ENCODE peak calls at places on chromosomes 4 and X, in ten cellular contexts. One of them, this sample, is unnamed.

GRCh38 chr4:175951794-175952193 is 113.8 kb upstream of the WDR17 start:
- DNase-seq in GM12878: no peak
- DNase-seq in HCT116: no peak
- DNase-seq in breast epithelium: no peak
- DNase-seq in suprapubic skin: no peak
- DNase-seq in A549: peak; percentile 37
- DNase-seq in stomach: peak; percentile 55
- DNase-seq in right lobe of liver: no peak
- DNase-seq in endothelial cell of umbilical vein: no peak
- DNase-seq in IMR-90: peak; percentile 1
- DNase-seq in this sample: no peak

GRCh38 chr4:2923141-2923551 is 40.1 kb downstream of the NOP14 start:
- DNase-seq in stomach: peak; percentile 25
- DNase-seq in GM12878: no peak
- DNase-seq in breast epithelium: no peak
- DNase-seq in HCT116: no peak
- DNase-seq in endothelial cell of umbilical vein: no peak
- DNase-seq in suprapubic skin: peak; percentile 30
- DNase-seq in IMR-90: peak; percentile 55
- DNase-seq in A549: no peak
- DNase-seq in right lobe of liver: no peak
- DNase-seq in this sample: no peak

GRCh38 chr4:69951602-69952001 is 13.9 kb downstream of the CSN2 start:
- DNase-seq in GM12878: no peak
- DNase-seq in stomach: no peak
- DNase-seq in A549: no peak
- DNase-seq in endothelial cell of umbilical vein: no peak
- DNase-seq in IMR-90: no peak
- DNase-seq in right lobe of liver: no peak
- DNase-seq in suprapubic skin: no peak
- DNase-seq in HCT116: no peak
- DNase-seq in breast epithelium: no peak
- DNase-seq in this sample: no peak

GRCh38 chr4:41366911-41367517 is 110.3 kb downstream of the UCHL1 start:
- DNase-seq in right lobe of liver: no peak
- DNase-seq in GM12878: no peak
- DNase-seq in IMR-90: no peak
- DNase-seq in HCT116: no peak
- DNase-seq in A549: no peak
- DNase-seq in stomach: no peak
- DNase-seq in endothelial cell of umbilical vein: no peak
- DNase-seq in suprapubic skin: no peak
- DNase-seq in breast epithelium: no peak
- DNase-seq in this sample: no peak

GRCh38 chrX:25523574-25523973 is 507.8 kb upstream of the ARX start:
- DNase-seq in A549: peak; percentile 54
- DNase-seq in suprapubic skin: no peak
- DNase-seq in stomach: no peak
- DNase-seq in endothelial cell of umbilical vein: peak; percentile 82
- DNase-seq in HCT116: peak; percentile 6
- DNase-seq in GM12878: no peak
- DNase-seq in IMR-90: peak; percentile 36
- DNase-seq in breast epithelium: no peak
- DNase-seq in right lobe of liver: no peak
- DNase-seq in this sample: peak; percentile 2

GRCh38 chr4:154807042-154807630 is 26.1 kb downstream of the RBM46 start:
- DNase-seq in endothelial cell of umbilical vein: peak; percentile 61
- DNase-seq in stomach: no peak
- DNase-seq in HCT116: peak; percentile 34
- DNase-seq in A549: peak; percentile 33
- DNase-seq in suprapubic skin: no peak
- DNase-seq in right lobe of liver: no peak
- DNase-seq in breast epithelium: no peak
- DNase-seq in GM12878: peak; percentile 2
- DNase-seq in IMR-90: peak; percentile 54
- DNase-seq in this sample: no peak

GRCh38 chr4:82989567-82990429 is 20.8 kb downstream of the LIN54 start:
- DNase-seq in IMR-90: peak; percentile 31
- DNase-seq in breast epithelium: no peak
- DNase-seq in A549: no peak
- DNase-seq in right lobe of liver: no peak
- DNase-seq in suprapubic skin: no peak
- DNase-seq in stomach: no peak
- DNase-seq in HCT116: no peak
- DNase-seq in GM12878: peak; percentile 41
- DNase-seq in endothelial cell of umbilical vein: peak; percentile 9
- DNase-seq in this sample: no peak

GRCh38 chrX:113512700-113513395 is 672.2 kb upstream of the AMOT start:
- DNase-seq in GM12878: no peak
- DNase-seq in breast epithelium: no peak
- DNase-seq in stomach: no peak
- DNase-seq in A549: peak; percentile 1
- DNase-seq in HCT116: peak; percentile 34
- DNase-seq in endothelial cell of umbilical vein: peak; percentile 66
- DNase-seq in right lobe of liver: no peak
- DNase-seq in IMR-90: peak; percentile 37
- DNase-seq in suprapubic skin: no peak
- DNase-seq in this sample: no peak

GRCh38 chrX:53356186-53356585 is 66.3 kb downstream of the SMC1A start:
- DNase-seq in endothelial cell of umbilical vein: no peak
- DNase-seq in HCT116: no peak
- DNase-seq in stomach: no peak
- DNase-seq in right lobe of liver: no peak
- DNase-seq in breast epithelium: no peak
- DNase-seq in IMR-90: no peak
- DNase-seq in GM12878: no peak
- DNase-seq in suprapubic skin: no peak
- DNase-seq in A549: peak; percentile 21
- DNase-seq in this sample: no peak

GRCh38 chrX:24149346-24150050 is at the start of gene ZFX:
- DNase-seq in breast epithelium: peak; percentile 62
- DNase-seq in A549: peak; percentile 74
- DNase-seq in stomach: peak; percentile 77
- DNase-seq in IMR-90: peak; percentile 63
- DNase-seq in GM12878: no peak
- DNase-seq in HCT116: no peak
- DNase-seq in endothelial cell of umbilical vein: peak; percentile 23
- DNase-seq in suprapubic skin: peak; percentile 85
- DNase-seq in right lobe of liver: peak; percentile 69
- DNase-seq in this sample: peak; percentile 61

DNA sequence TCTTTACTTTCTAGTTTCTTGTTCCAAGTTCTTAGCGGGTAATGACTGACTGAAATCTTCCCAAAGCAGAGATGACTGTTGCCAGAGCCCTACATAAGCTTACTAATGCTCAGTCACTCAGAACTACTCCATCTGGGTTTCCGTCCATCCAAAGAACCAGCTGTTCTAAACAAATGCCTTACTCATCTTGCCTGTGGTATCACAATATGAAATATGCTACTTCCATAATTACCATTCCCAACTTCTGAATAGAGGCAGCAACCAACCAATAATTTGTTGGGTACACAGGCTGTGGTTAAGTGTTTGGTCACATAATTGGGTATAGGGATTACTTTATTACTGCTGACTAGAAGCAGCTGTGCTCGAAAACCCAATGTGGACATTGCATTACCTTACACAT is 930.2 kb upstream of the DIAPH2 start:
- DNase-seq in suprapubic skin: no peak
- DNase-seq in endothelial cell of umbilical vein: no peak
- DNase-seq in HCT116: no peak
- DNase-seq in stomach: no peak
- DNase-seq in breast epithelium: no peak
- DNase-seq in A549: no peak
- DNase-seq in GM12878: no peak
- DNase-seq in right lobe of liver: no peak
- DNase-seq in IMR-90: no peak
- DNase-seq in this sample: no peak
- H3K27ac ChIP-seq in suprapubic skin: no peak overlapping the region
- H3K27ac ChIP-seq in endothelial cell of umbilical vein: no peak overlapping the region
- H3K27ac ChIP-seq in HCT116: no peak overlapping the region
- H3K27ac ChIP-seq in stomach: no peak overlapping the region
- H3K27ac ChIP-seq in breast epithelium: no peak overlapping the region
- H3K27ac ChIP-seq in A549: no peak overlapping the region
- H3K27ac ChIP-seq in GM12878: no peak overlapping the region
- H3K27ac ChIP-seq in right lobe of liver: no peak overlapping the region
- H3K27ac ChIP-seq in IMR-90: no peak overlapping the region
- H3K27ac ChIP-seq in this sample: no peak overlapping the region

DNA sequence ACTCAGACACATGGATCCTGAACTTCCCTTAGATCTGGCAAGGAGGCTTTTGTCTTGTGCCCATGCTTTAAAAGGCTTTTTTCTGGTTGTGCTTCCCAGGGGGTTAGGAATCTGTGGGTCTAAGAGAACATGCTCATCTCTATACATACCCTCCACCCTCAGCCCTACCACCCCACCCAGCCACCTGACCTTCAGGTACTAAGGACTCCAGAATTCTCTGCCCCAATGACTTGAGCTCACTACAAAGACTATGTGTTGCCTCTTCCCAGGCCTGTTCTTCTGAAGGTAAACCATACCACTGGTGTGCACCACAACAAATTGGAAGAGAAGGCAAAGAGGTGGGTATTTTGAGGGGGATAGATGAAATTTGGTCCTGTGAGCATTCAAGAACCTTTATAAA is 167.3 kb upstream of the ETNPPL start:
- DNase-seq in GM12878: no peak
- DNase-seq in A549: no peak
- DNase-seq in right lobe of liver: no peak
- DNase-seq in IMR-90: no peak
- DNase-seq in HCT116: no peak
- DNase-seq in breast epithelium: no peak
- DNase-seq in stomach: no peak
- DNase-seq in suprapubic skin: no peak
- DNase-seq in endothelial cell of umbilical vein: no peak
- DNase-seq in this sample: no peak
- H3K4me3 ChIP-seq in GM12878: no peak overlapping the region
- H3K4me3 ChIP-seq in A549: no peak overlapping the region
- H3K4me3 ChIP-seq in right lobe of liver: no peak overlapping the region
- H3K4me3 ChIP-seq in IMR-90: no peak overlapping the region
- H3K4me3 ChIP-seq in HCT116: no peak overlapping the region
- H3K4me3 ChIP-seq in breast epithelium: no peak overlapping the region
- H3K4me3 ChIP-seq in stomach: no peak overlapping the region
- H3K4me3 ChIP-seq in suprapubic skin: no peak overlapping the region
- H3K4me3 ChIP-seq in endothelial cell of umbilical vein: no peak overlapping the region
- H3K4me3 ChIP-seq in this sample: no peak overlapping the region

DNA sequence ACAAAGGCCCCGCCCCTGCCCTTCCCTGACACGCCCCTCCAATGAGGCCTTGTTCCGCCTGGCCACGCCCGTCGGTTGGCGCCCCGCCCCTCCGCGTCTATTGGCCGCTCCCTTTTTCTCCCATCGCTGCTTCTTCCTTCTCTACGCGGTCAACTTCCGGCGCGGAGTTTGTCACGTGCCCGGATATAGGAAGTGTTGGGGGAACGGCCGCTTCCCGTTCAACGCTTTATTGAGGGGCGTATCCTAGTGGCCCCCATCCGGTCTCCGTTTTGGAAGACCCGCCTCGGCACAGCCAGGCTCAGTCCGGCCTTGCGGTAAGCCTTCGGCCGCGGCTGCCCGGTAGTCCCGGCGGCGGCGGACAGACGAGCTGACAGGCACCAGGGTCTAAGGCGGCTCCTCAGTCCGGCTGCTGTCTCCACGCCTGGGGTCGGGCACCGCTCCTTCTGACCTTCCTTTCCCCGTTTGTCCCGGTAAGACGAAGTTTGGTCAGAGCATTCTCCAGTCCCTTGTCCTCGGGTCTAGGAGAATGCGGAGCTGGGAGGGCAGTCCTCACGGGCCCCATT is at the start of gene EXOC1:
- DNase-seq in endothelial cell of umbilical vein: peak; percentile 97
- DNase-seq in suprapubic skin: peak; percentile 100
- DNase-seq in right lobe of liver: peak; percentile 98
- DNase-seq in IMR-90: peak; percentile 94
- DNase-seq in HCT116: peak; percentile 93
- DNase-seq in A549: peak; percentile 93
- DNase-seq in stomach: peak; percentile 99
- DNase-seq in GM12878: peak; percentile 82
- DNase-seq in breast epithelium: peak; percentile 97
- DNase-seq in this sample: peak; percentile 99
- TF ChIP-seq POLR2A in endothelial cell of umbilical vein: peak; percentile 83
- TF ChIP-seq POLR2A in suprapubic skin: no peak
- TF ChIP-seq POLR2A in right lobe of liver: peak; percentile 45
- TF ChIP-seq POLR2A in IMR-90: peak; percentile 76
- TF ChIP-seq POLR2A in HCT116: peak; percentile 32
- TF ChIP-seq POLR2A in A549: peak; percentile 27
- TF ChIP-seq POLR2A in stomach: no peak
- TF ChIP-seq POLR2A in GM12878: peak; percentile 89
- TF ChIP-seq POLR2A in breast epithelium: peak; percentile 51
- TF ChIP-seq POLR2A in this sample: peak; percentile 63

GRCh38 chr4:77360451-77360850 is 203.4 kb downstream of the CCNG2 start:
- DNase-seq in A549: no peak
- DNase-seq in endothelial cell of umbilical vein: no peak
- DNase-seq in right lobe of liver: no peak
- DNase-seq in suprapubic skin: no peak
- DNase-seq in GM12878: no peak
- DNase-seq in breast epithelium: no peak
- DNase-seq in stomach: peak; percentile 29
- DNase-seq in IMR-90: no peak
- DNase-seq in HCT116: no peak
- DNase-seq in this sample: peak; percentile 58
- H3K27ac ChIP-seq in A549: no peak overlapping the region
- H3K27ac ChIP-seq in endothelial cell of umbilical vein: no peak overlapping the region
- H3K27ac ChIP-seq in right lobe of liver: no peak overlapping the region
- H3K27ac ChIP-seq in suprapubic skin: no peak overlapping the region
- H3K27ac ChIP-seq in GM12878: no peak overlapping the region
- H3K27ac ChIP-seq in breast epithelium: no peak overlapping the region
- H3K27ac ChIP-seq in stomach: no peak overlapping the region
- H3K27ac ChIP-seq in IMR-90: no peak overlapping the region
- H3K27ac ChIP-seq in HCT116: no peak overlapping the region
- H3K27ac ChIP-seq in this sample: no peak overlapping the region

GRCh38 chr4:53507671-53508286 is 83.5 kb downstream of the LNX1 start:
- DNase-seq in stomach: peak; percentile 67
- DNase-seq in breast epithelium: no peak
- DNase-seq in HCT116: no peak
- DNase-seq in IMR-90: peak; percentile 48
- DNase-seq in A549: no peak
- DNase-seq in endothelial cell of umbilical vein: peak; percentile 77
- DNase-seq in GM12878: no peak
- DNase-seq in right lobe of liver: peak; percentile 92
- DNase-seq in suprapubic skin: no peak
- DNase-seq in this sample: peak; percentile 31
- H3K4me3 ChIP-seq in stomach: no peak overlapping the region
- H3K4me3 ChIP-seq in breast epithelium: peak overlapping the region; percentile 9
- H3K4me3 ChIP-seq in HCT116: no peak overlapping the region
- H3K4me3 ChIP-seq in IMR-90: no peak overlapping the region
- H3K4me3 ChIP-seq in A549: no peak overlapping the region
- H3K4me3 ChIP-seq in endothelial cell of umbilical vein: no peak overlapping the region
- H3K4me3 ChIP-seq in GM12878: no peak overlapping the region
- H3K4me3 ChIP-seq in right lobe of liver: peak overlapping the region; percentile 23
- H3K4me3 ChIP-seq in suprapubic skin: no peak overlapping the region
- H3K4me3 ChIP-seq in this sample: no peak overlapping the region